ENCODE peak calls at places on chromosomes 12 and 14, in five cellular contexts. K is H9, A is transverse colon, L is left lung, P is fibroblast of lung. Z is an unnamed sample.

GRCh38 chr14:103745424-103745823 is 29.8 kb downstream of the ZFYVE21 start:
- DNase-seq in K (no peak), A (no peak), L (no peak), P (no peak), Z (no peak)

GRCh38 chr14:89108608-89109007 is 284.2 kb downstream of the TTC8 start:
- DNase-seq in K (no peak), A (no peak), L (no peak), P (no peak), Z (no peak)

GRCh38 chr14:74912801-74913200 is 10.3 kb downstream of the RPS6KL1 start:
- DNase-seq in K (no peak), A (no peak), L (no peak), P (no peak), Z (peak; percentile 66)

GRCh38 chr12:67355428-67356385 is 86.5 kb downstream of the CAND1 start:
- DNase-seq in K (no peak), A (no peak), L (no peak), P (peak; percentile 76), Z (no peak)

GRCh38 chr12:120538281-120539156 is 4.4 kb downstream of the RNF10 start:
- DNase-seq in K (no peak), A (peak; percentile 74), L (peak; percentile 60), P (peak; percentile 47), Z (no peak)

GRCh38 chr12:46661161-46661845 is 164.5 kb downstream of the SLC38A4 start:
- DNase-seq in K (no peak), A (no peak), L (no peak), P (peak; percentile 96), Z (no peak)

GRCh38 chr12:7354521-7354920 is 50.6 kb downstream of the ACSM4 start:
- DNase-seq in K (no peak), A (no peak), L (no peak), P (no peak), Z (no peak)

GRCh38 chr12:104546575-104546974 is 89.8 kb downstream of the CHST11 start:
- DNase-seq in K (no peak), A (no peak), L (peak; percentile 47), P (no peak), Z (no peak)

GRCh38 chr14:89912667-89913211 is 41.8 kb downstream of the EFCAB11 start:
- DNase-seq in K (no peak), A (peak; percentile 10), L (no peak), P (peak; percentile 96), Z (no peak)

GRCh38 chr14:95144849-95145248 is 12.5 kb downstream of the DICER1 start:
- DNase-seq in K (no peak), A (no peak), L (no peak), P (no peak), Z (no peak)

GRCh38 chr14:22671622-22672021 is 27.5 kb upstream of the OR6J1 start:
- DNase-seq in K (no peak), A (no peak), L (no peak), P (no peak), Z (no peak)

GRCh38 chr14:80974338-80975078 is 19.1 kb downstream of the TSHR start:
- DNase-seq in K (no peak), A (no peak), L (no peak), P (peak; percentile 15), Z (no peak)

GRCh38 chr12:98064501-98064900 is 450.9 kb upstream of the TMPO start:
- DNase-seq in K (no peak), A (no peak), L (no peak), P (no peak), Z (no peak)

GRCh38 chr14:64817631-64818030 is 62.1 kb downstream of the SPTB start:
- DNase-seq in K (no peak), A (no peak), L (no peak), P (no peak), Z (no peak)

GRCh38 chr12:66653801-66654200 is 25.1 kb downstream of the GRIP1 start:
- DNase-seq in K (peak; percentile 49), A (no peak), L (no peak), P (no peak), Z (no peak)

GRCh38 chr12:49882248-49882850 is 21.4 kb downstream of the FAIM2 start:
- DNase-seq in K (no peak), A (no peak), L (no peak), P (no peak), Z (no peak)

GRCh38 chr12:42213954-42214426 is 24.1 kb downstream of the YAF2 start:
- DNase-seq in K (no peak), A (peak; percentile 12), L (peak; percentile 49), P (peak; percentile 48), Z (no peak)

GRCh38 chr12:68630598-68630997 is 19.9 kb downstream of the RAP1B start:
- DNase-seq in K (no peak), A (no peak), L (no peak), P (no peak), Z (no peak)

GRCh38 chr12:112559784-112560183 is 141.0 kb downstream of the PTPN11 start:
- DNase-seq in K (no peak), A (no peak), L (no peak), P (no peak), Z (no peak)

GRCh38 chr12:68113644-68114043 is 45.9 kb downstream of the IFNG start:
- DNase-seq in K (peak; percentile 72), A (peak; percentile 22), L (no peak), P (no peak), Z (no peak)

GRCh38 chr14:50362791-50363733 is 33.6 kb downstream of the CDKL1 start:
- DNase-seq in K (no peak), A (no peak), L (no peak), P (no peak), Z (no peak)

GRCh38 chr12:53623526-53623925 is 2.7 kb downstream of the ATF7 start:
- DNase-seq in K (no peak), A (no peak), L (no peak), P (peak; percentile 70), Z (no peak)

GRCh38 chr12:93677195-93678064 is at the start of gene CRADD:
- DNase-seq in K (peak; percentile 95), A (peak; percentile 82), L (peak; percentile 84), P (peak; percentile 100), Z (peak; percentile 93)
- TF ChIP-seq CTCF in K (no peak), A (no peak), L (no peak), P (no peak), Z (no peak)

DNA sequence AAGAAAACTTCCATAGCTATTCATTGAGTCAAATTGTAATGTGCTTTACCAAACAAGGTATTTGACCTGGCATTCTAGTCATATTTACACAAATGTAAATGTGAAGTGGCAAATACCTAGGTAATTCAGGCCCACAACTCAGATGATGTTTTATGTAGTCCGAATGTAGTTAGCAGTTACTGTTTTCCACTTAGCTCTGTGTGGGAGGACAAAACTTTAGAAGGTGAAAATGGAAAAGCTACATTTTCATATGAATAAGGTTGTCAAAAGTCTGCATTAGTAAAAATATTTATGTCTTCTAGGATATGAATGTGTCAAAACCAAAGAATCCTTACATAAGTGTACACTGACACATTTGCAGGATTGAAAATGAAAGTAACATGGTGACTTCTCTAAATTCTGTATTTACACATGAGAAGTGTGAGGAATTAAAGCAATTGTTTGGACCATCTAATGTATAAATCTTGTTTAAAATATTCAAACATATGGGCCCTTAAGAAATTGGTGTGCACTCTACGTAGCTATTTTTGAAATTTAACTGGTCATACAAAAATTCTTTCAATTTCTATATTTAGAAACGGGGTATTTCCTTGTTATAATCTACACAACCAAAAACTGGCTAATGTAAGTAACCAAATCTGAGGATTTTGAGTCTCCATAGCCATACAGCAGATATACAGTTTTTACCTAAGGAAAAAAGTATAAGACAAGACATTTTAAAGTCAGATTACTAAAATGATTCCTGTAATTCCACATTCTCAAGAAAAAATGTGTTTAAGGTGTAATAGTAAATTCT is 5.4 kb downstream of the CDKN1B start:
- DNase-seq in K (no peak), A (no peak), L (no peak), P (peak; percentile 70), Z (no peak)
- H3K4me1 ChIP-seq in K (peaks cover 2% of the 10 kb centered on the region), A (peaks cover 46% of the 10 kb centered on the region), L (peaks cover 15% of the 10 kb centered on the region), P (no peaks in the 10 kb centered on the region), Z (peaks cover 6% of the 10 kb centered on the region)

DNA sequence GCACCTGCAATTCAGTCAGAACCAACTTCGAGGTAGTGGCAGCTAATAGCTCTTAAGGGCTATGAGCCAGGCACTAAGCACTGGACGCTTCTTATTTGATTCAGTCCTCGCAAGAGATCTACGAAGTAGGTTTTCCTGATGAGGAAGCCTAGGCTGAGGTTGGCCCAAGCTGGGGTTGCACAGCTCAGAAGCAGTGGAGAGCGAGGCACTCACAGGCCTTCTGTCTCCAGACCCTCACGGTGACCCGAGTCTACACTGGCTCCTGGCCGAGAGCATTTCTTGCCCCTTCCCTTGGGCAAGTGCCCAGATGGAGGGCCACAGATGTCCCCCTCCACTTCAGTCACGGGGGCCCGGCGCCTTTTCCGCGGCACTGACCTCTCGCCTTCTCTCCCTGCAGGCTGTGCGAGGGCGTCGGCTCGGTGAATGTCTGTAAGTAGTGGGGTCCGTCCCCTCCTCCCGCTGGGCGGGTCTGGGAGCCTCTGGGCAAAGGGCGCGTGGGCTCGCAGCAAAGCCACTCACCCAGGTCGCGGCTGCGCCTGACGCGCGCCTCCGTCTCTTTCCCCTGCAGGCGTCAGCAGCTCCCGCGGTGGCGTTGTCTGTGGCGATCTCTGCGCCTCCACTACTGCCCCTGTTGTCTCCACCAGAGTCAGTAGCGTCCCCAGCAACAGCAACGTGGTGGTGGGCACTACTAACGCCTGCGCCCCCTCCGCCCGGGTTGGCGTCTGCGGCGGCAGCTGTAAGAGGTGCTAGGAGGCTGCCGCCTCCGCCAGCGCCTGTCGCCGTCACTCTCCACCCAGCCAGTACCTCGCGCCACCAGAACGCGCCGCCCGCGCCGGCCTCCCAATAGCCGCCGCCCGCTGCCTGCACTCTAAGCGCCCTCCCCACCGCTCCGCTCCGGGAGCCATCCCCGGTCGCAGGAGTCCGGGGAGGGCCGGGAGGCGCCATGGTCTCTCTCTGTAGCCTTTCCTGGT is 13.1 kb downstream of the KRT83 start:
- DNase-seq in K (peak; percentile 84), A (peak; percentile 45), L (peak; percentile 56), P (peak; percentile 11), Z (peak; percentile 89)
- H3K27ac ChIP-seq in K (no peak overlapping the region), A (peak overlapping the region; percentile 21), L (no peak overlapping the region), P (no peak overlapping the region), Z (no peak overlapping the region)

GRCh38 chr12:3205742-3206519 is 128.8 kb downstream of the TSPAN9 start:
- DNase-seq in K (no peak), A (no peak), L (no peak), P (no peak), Z (no peak)

GRCh38 chr12:3202734-3203446 is 125.7 kb downstream of the TSPAN9 start:
- DNase-seq in K (peak; percentile 81), A (peak; percentile 39), L (no peak), P (peak; percentile 41), Z (no peak)

GRCh38 chr12:3203713-3204112 is 126.5 kb downstream of the TSPAN9 start:
- DNase-seq in K (no peak), A (no peak), L (no peak), P (no peak), Z (no peak)

GRCh38 chr12:3204716-3205617 is 127.8 kb downstream of the TSPAN9 start:
- DNase-seq in K (no peak), A (no peak), L (no peak), P (no peak), Z (peak; percentile 83)

GRCh38 chr12:3204143-3204542 is 127.0 kb downstream of the TSPAN9 start:
- DNase-seq in K (peak; percentile 75), A (no peak), L (no peak), P (no peak), Z (no peak)
- TF ChIP-seq CTCF in K (no peak), A (no peak), L (no peak), P (no peak), Z (no peak)

DNA sequence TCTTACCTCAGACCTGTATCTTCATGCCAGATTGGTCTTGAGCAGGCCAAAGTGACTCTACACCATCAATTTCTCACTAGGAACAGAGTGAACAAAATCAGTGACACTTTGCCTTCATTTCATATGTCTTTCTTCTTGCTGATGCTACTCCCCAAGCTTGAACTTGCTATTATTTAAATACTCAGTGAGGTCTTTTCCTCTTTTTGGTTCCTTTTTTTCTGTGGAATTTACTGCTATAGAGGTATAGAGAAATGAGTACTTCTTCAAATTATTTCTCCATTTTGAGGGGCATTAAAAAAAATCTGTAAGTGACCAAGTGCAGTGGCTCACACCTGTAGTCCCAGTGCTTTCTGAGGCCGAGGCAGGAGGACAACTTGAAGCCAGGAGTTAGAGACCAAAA is at the start of gene GPR33:
- DNase-seq in K (no peak), A (no peak), L (no peak), P (no peak), Z (no peak)
- H3K4me1 ChIP-seq in K (no peaks in the 10 kb centered on the region), A (no peaks in the 10 kb centered on the region), L (no peaks in the 10 kb centered on the region), P (no peaks in the 10 kb centered on the region), Z (no peaks in the 10 kb centered on the region)